ENCODE peak calls at places on chromosomes 3 and 15, in nine cellular contexts. X is HT1080; V is kidney tubule cell; H is activated T-helper 1 cell treated with anti-CD3 and anti-CD28 coated beads, Interleukin-2, amount 50 U/mL, for 16 hours; A is fibroblast of lung; B is Peyer's patch; F is left cardiac atrium; Z is NCI-H1105; S is OCI-M1. U is an unnamed sample.

GRCh38 chr3:45507820-45508317 is 86.7 kb upstream of the LIMD1 start:
- DNase-seq in S (no peak), V (no peak), A (peak), H (no peak), X (peak), B (no peak), Z (no peak), F (peak), U (no peak)

GRCh38 chr3:50299929-50300680 is 900 bp upstream of the HYAL3 start:
- DNase-seq in F (no peak), V (peak), A (no peak), S (peak), B (no peak), H (no peak), Z (no peak), X (peak), U (no peak)

GRCh38 chr3:62052331-62052730 is 321.0 kb downstream of the FEZF2 start:
- DNase-seq in S (no peak), X (no peak), Z (no peak), F (no peak), B (no peak), A (no peak), H (no peak), V (peak), U (no peak)

GRCh38 chr3:42101481-42101880 is 10.3 kb downstream of the TRAK1 start:
- DNase-seq in F (no peak), A (peak), H (no peak), B (no peak), Z (no peak), S (no peak), V (no peak), X (no peak), U (no peak)

GRCh38 chr3:30308131-30308530 is 298.3 kb upstream of the TGFBR2 start:
- DNase-seq in B (no peak), S (peak), F (no peak), X (no peak), V (no peak), Z (no peak), H (no peak), A (peak), U (no peak)

GRCh38 chr3:143287403-143287802 is 167.8 kb downstream of the CHST2 start:
- DNase-seq in A (no peak), X (no peak), H (no peak), V (peak), B (no peak), Z (no peak), F (no peak), S (no peak), U (no peak)

GRCh38 chr3:33936921-33937210 is 138.4 kb downstream of the PDCD6IP start:
- DNase-seq in X (no peak), F (no peak), H (no peak), V (no peak), B (no peak), Z (no peak), S (peak), A (no peak), U (no peak)

GRCh38 chr15:66369773-66370651 is 13.5 kb upstream of the TIPIN start:
- DNase-seq in X (peak), Z (no peak), S (peak), F (no peak), V (peak), H (no peak), A (peak), B (no peak), U (no peak)

GRCh38 chr15:62020576-62021160 is 39.6 kb downstream of the VPS13C start:
- DNase-seq in Z (no peak), B (no peak), S (no peak), V (peak), X (peak), F (no peak), H (no peak), A (peak), U (no peak)

GRCh38 chr3:182713743-182714517 is 79.4 kb upstream of the ATP11B start:
- DNase-seq in F (no peak), A (peak), V (peak), S (peak), Z (peak), B (no peak), H (no peak), X (peak), U (no peak)

GRCh38 chr3:141485578-141486415 is 1.0 kb upstream of the RASA2 start:
- DNase-seq in V (peak), F (no peak), H (no peak), B (peak), A (peak), S (peak), X (peak), Z (no peak), U (no peak)

GRCh38 chr3:188362405-188362831 is 208.5 kb downstream of the LPP start:
- DNase-seq in B (no peak), Z (no peak), V (peak), F (no peak), S (peak), A (peak), H (no peak), X (peak), U (no peak)

GRCh38 chr3:107598926-107599754 is 76.4 kb downstream of the BBX start:
- DNase-seq in B (peak), H (peak), X (peak), A (peak), V (peak), F (peak), Z (peak), S (peak), U (peak)

GRCh38 chr3:124281453-124282316 is 289.8 kb upstream of the ROPN1 start:
- DNase-seq in S (peak), A (peak), H (no peak), X (peak), Z (peak), V (peak), B (no peak), F (no peak), U (no peak)

GRCh38 chr3:42025388-42026138 is 63.7 kb upstream of the ULK4 start:
- DNase-seq in A (peak), B (peak), V (peak), Z (peak), X (peak), F (peak), H (no peak), S (peak), U (no peak)

GRCh38 chr3:36796896-36797295 is 32.5 kb upstream of the DCLK3 start:
- DNase-seq in X (peak), F (no peak), B (no peak), V (peak), A (no peak), Z (no peak), H (no peak), S (no peak), U (no peak)